ENCODE peak calls at places on chromosomes 7 and 10, in five cellular contexts. Q is uterus, W is astrocyte, S is thoracic aorta, G is kidney epithelial cell. P is an unnamed sample. For H3K36me3, the result is how much of the 10 kb centered on the place peaks cover.

GRCh38 chr7:80393786-80394185 is 118.1 kb downstream of the GNAT3 start:
- DNase-seq in Q (no peak), W (no peak), G (no peak), S (no peak), P (no peak)

GRCh38 chr10:76074659-76075058 is 643.2 kb downstream of the LRMDA start:
- DNase-seq in S (no peak), W (no peak), G (no peak), Q (no peak), P (no peak)

GRCh38 chr7:150992833-150993302 is 2.1 kb downstream of the NOS3 start:
- DNase-seq in G (no peak), W (no peak), Q (peak), S (no peak), P (no peak)

GRCh38 chr10:71476249-71477011 is 79.7 kb downstream of the CDH23 start:
- DNase-seq in Q (peak), G (no peak), S (no peak), W (no peak), P (no peak)

GRCh38 chr10:49170632-49171325 is 17.4 kb downstream of the TMEM273 start:
- DNase-seq in G (no peak), S (no peak), Q (no peak), W (no peak), P (no peak)

GRCh38 chr10:74153676-74154075 is 2.7 kb downstream of the ADK start:
- DNase-seq in S (no peak), Q (no peak), W (no peak), G (no peak), P (no peak)

GRCh38 chr7:107962817-107963216 is 40.1 kb downstream of the LAMB1 start:
- DNase-seq in W (no peak), G (no peak), Q (no peak), S (no peak), P (no peak)

GRCh38 chr10:71766717-71767419 is 6.5 kb downstream of the VSIR start:
- DNase-seq in Q (peak), W (peak), S (peak), G (peak), P (peak)

GRCh38 chr7:79341902-79342301 is 111.6 kb downstream of the MAGI2 start:
- DNase-seq in Q (no peak), G (no peak), S (no peak), W (no peak), P (no peak)

GRCh38 chr7:47266131-47266706 is 315.7 kb downstream of the TNS3 start:
- DNase-seq in Q (peak), W (peak), S (no peak), G (peak), P (peak)

GRCh38 chr10:77060913-77061312 is 576.7 kb downstream of the KCNMA1 start:
- DNase-seq in S (no peak), W (peak), Q (no peak), G (no peak), P (no peak)

GRCh38 chr7:73683916-73684693 is 708 bp downstream of the BUD23 start:
- DNase-seq in G (no peak), W (no peak), S (no peak), Q (no peak), P (no peak)

GRCh38 chr10:121148901-121149300 is 297.7 kb downstream of the WDR11 start:
- DNase-seq in W (no peak), G (no peak), Q (no peak), S (no peak), P (no peak)

GRCh38 chr7:149815661-149816266 is 22.4 kb upstream of the ZNF862 start:
- DNase-seq in Q (no peak), G (no peak), S (no peak), W (no peak), P (no peak)

GRCh38 chr10:44593952-44594351 is 209.1 kb upstream of the CXCL12 start:
- DNase-seq in G (no peak), Q (no peak), S (no peak), W (no peak), P (no peak)

GRCh38 chr10:37489658-37490003 is 364.2 kb downstream of the ANKRD30A start:
- DNase-seq in Q (no peak), S (no peak), G (no peak), W (no peak), P (no peak)

GRCh38 chr7:47128719-47129118 is 453.2 kb downstream of the TNS3 start:
- DNase-seq in W (no peak), G (no peak), S (no peak), Q (no peak), P (no peak)

GRCh38 chr10:70781461-70782051 is 3.6 kb downstream of the TBATA start:
- DNase-seq in W (no peak), G (no peak), Q (no peak), S (no peak), P (no peak)

GRCh38 chr10:47025540-47026300 is 114.5 kb downstream of the PTPN20 start:
- DNase-seq in Q (no peak), G (no peak), W (peak), S (no peak), P (no peak)

GRCh38 chr7:94444808-94445207 is 50.1 kb downstream of the COL1A2 start:
- DNase-seq in W (no peak), S (no peak), Q (no peak), G (no peak), P (no peak)

GRCh38 chr10:121285797-121286196 is 312.4 kb downstream of the FGFR2 start:
- DNase-seq in G (no peak), Q (no peak), W (no peak), S (no peak), P (no peak)

GRCh38 chr7:143499246-143499645 is 21.6 kb downstream of the TAS2R41 start:
- DNase-seq in G (no peak), W (peak), S (no peak), Q (peak), P (peak)

DNA sequence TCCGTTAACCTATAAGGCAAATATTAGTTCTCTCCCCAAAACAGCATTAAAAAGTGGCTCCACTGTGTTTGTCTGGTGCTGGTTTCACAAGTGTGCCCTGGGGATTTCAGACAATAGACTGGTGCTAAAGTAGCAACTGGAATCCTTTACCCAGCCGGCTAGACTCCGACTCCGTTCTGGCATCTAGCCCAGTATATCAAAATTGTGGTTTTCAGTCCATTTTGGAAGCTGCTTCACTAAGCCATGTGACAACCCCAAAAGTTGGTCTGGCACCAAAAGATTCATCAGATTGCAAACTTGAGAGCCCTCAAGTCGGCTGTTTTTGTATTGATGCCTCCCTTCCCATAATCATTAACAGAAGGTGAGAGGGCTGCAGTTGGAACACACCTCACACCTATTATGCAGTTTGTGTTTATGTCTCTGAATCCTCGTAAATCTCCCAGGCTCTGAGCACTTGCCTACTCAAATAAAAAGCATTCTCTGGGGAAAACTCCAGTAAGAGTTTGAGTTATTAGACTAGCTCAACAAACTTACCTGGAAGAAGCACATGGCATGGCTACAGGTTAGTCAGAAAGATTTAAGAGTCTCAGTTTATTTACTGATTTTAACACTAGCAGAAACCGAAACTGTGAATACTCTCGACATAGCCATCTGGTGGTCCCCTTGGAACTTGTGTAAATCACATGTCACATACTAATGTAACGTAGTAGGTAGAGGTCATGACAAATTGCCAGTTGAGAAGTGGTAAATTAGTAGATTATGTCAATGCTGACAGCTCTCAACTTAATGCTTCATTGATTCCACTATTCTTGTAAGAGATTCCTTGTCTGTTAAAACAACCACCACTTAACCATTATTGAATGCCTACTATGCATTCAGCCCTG is 14.8 kb upstream of the WNT16 start:
- DNase-seq in W (peak), S (no peak), Q (no peak), G (peak), P (peak)
- TF ChIP-seq CTCF in W (no peak), S (no peak), Q (no peak), G (no peak), P (no peak)

GRCh38 chr7:23680417-23681405 is 712 bp downstream of the FAM221A start:
- DNase-seq in W (peak), S (no peak), Q (peak), G (peak), P (no peak)
- H3K4me3 ChIP-seq in W (peak), S (peak), Q (peak), G (peak), P (peak)

GRCh38 chr10:118311505-118311904 is 30.6 kb downstream of the FAM204A start:
- DNase-seq in G (no peak), Q (no peak), W (no peak), S (no peak), P (no peak)
- H3K36me3 ChIP-seq in G (under half), Q (under half), W (under half), S (under half), P (under half)

DNA sequence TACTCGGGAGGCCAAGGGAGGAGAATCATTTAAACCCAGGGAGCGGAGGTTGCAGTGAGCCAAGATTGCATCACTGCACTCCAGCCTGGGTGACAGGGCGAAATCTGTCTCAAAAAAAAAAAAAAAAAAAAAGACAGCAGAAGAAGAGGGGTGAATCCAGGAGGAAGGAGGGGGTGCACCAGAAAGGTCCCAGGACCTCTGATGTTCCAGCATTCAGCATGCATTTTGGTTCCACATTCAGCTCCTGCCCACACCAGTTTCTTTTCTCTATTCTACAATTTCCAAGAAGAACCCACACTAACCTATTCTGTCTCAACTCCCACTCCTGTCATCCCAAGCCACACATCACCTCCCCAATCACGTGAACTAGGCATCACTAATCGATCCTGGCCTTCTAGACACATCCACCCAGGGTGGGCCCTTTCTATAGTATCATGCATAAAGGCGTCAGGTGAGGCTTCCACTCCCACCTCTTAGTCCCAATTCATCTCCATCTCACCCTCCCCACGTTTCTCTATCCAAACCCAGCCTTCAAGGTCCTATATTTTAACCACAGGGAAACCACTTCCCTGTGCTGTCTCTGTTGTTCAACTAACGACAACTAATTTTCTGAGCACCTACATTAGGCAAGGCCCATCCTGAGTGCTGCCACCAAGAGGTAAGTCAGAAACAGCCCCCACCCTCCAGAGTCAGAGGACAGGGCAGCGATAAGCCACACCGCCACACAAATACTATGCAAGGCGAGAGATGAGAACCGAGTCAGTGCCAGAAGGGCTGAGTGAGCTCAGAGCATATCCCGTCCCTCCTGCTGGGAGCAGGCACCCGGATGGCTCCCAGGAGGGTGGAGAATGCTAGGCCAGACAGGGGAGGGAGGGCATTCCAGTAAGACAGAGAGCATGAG is 2.2 kb downstream of the ANXA11 start:
- DNase-seq in G (no peak), Q (peak), W (peak), S (no peak), P (peak)
- TF ChIP-seq CTCF in G (no peak), Q (no peak), W (no peak), S (no peak), P (peak)

GRCh38 chr7:104851268-104851667 is 162.7 kb upstream of the KMT2E start:
- DNase-seq in S (no peak), Q (no peak), G (no peak), W (no peak), P (no peak)
- H3K4me3 ChIP-seq in S (no peak), Q (no peak), G (no peak), W (no peak), P (no peak)

GRCh38 chr7:45103958-45104843 is 7.3 kb downstream of the TBRG4 start:
- DNase-seq in W (no peak), Q (no peak), S (no peak), G (no peak), P (no peak)
- H3K36me3 ChIP-seq in W (half or more), Q (under half), S (half or more), G (under half), P (half or more)

GRCh38 chr7:83325083-83325482 is 162.4 kb upstream of the PCLO start:
- DNase-seq in G (no peak), S (no peak), Q (no peak), W (no peak), P (no peak)
- TF ChIP-seq CTCF in G (no peak), S (no peak), Q (no peak), W (no peak), P (no peak)

DNA sequence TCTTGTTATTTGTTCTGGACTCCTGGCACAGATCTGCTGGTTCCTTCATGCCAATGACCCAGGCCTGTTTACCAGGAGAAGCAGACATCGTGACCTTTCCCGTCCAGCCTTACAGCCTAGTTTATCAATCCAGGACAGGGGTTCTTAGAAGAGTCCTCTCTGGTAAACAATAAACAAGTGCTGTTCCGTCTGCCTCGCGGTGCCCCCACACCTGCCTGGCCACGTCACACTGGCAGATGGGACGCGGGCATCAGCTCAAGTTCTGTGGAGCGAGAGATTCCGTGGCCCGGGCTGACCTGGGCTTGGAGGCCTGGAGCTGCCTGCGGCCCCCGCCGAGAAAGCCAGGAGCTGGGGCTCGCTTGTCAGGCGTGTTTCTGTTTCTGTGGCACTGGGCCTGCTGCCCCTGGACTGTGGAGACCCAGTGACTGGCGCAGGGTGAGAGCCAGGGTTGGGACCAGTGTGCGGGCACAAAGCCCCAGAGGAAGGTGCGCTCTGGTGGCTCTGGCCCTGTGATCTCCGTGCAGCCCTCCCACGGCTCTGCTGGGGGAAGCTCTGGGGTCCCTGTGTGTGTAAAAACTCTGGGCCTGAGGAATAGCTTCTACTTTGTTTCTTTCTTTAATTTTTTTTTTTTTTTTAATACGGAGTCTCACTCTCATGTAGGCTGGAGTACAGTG is 28.4 kb upstream of the PFKFB3 start:
- DNase-seq in Q (no peak), G (no peak), W (no peak), S (no peak), P (no peak)
- H3K4me3 ChIP-seq in Q (no peak), G (no peak), W (no peak), S (peak), P (no peak)

P was measured in BJ.